ENCODE peak calls at places on chromosomes 3 and 15, in nine cellular contexts. E, W, X, J, O, V, T, C and N are unnamed samples.

GRCh38 chr15:74807302-74807701 is 5.3 kb upstream of the LMAN1L start:
- DNase-seq in E (no peak), O (no peak), C (no peak), W (peak; percentile 54), X (no peak), J (no peak), T (no peak), V (no peak), N (no peak)

GRCh38 chr3:54138937-54139547 is 16.7 kb downstream of the CACNA2D3 start:
- DNase-seq in O (no peak), V (no peak), J (no peak), C (no peak), X (no peak), E (no peak), W (no peak), T (no peak), N (no peak)

GRCh38 chr3:53725308-53725995 is 120.8 kb downstream of the CHDH start:
- DNase-seq in T (no peak), E (no peak), V (no peak), X (no peak), O (no peak), J (peak; percentile 25), C (no peak), W (no peak), N (no peak)

GRCh38 chr3:57852896-57853295 is 96.8 kb downstream of the SLMAP start:
- DNase-seq in T (no peak), C (peak; percentile 19), W (no peak), E (no peak), X (no peak), V (no peak), O (no peak), J (no peak), N (no peak)

GRCh38 chr15:68812596-68813548 is 7.8 kb downstream of the ANP32A start:
- DNase-seq in J (no peak), E (no peak), V (peak; percentile 53), C (no peak), W (no peak), O (no peak), T (no peak), X (no peak), N (no peak)

GRCh38 chr15:52020253-52021085 is 1.4 kb downstream of the MAPK6 start:
- DNase-seq in X (no peak), C (no peak), J (no peak), E (no peak), T (no peak), O (peak; percentile 67), W (peak; percentile 75), V (no peak), N (peak; percentile 23)

GRCh38 chr15:82979726-82980125 is 6.3 kb upstream of the RAMAC start:
- DNase-seq in E (no peak), T (no peak), O (no peak), V (no peak), W (no peak), X (no peak), J (no peak), C (no peak), N (no peak)

GRCh38 chr15:85607842-85608241 is 186.9 kb downstream of the KLHL25 start:
- DNase-seq in O (no peak), V (peak; percentile 81), T (no peak), E (no peak), X (no peak), W (no peak), J (no peak), C (no peak), N (no peak)

GRCh38 chr3:77254967-77255831 is 215.3 kb downstream of the ROBO2 start:
- DNase-seq in X (peak; percentile 1), E (peak; percentile 24), W (peak; percentile 88), T (no peak), O (peak; percentile 29), C (peak; percentile 69), J (peak; percentile 74), V (peak; percentile 38), N (peak; percentile 67)

GRCh38 chr15:89143503-89144162 is 55.4 kb downstream of the ABHD2 start:
- DNase-seq in E (no peak), J (no peak), O (peak; percentile 59), X (no peak), T (no peak), C (no peak), W (no peak), V (peak; percentile 91), N (no peak)

GRCh38 chr15:82530606-82531379 is 9.5 kb downstream of the RPS17 start:
- DNase-seq in J (peak; percentile 91), O (no peak), T (peak; percentile 77), X (peak; percentile 71), W (peak; percentile 79), C (peak; percentile 87), E (no peak), V (peak; percentile 46), N (peak; percentile 68)

GRCh38 chr3:30293621-30294240 is 312.7 kb upstream of the TGFBR2 start:
- DNase-seq in O (no peak), T (no peak), X (no peak), V (no peak), J (no peak), W (no peak), E (no peak), C (no peak), N (no peak)

GRCh38 chr15:98647026-98647773 is 1.1 kb upstream of the IGF1R start:
- DNase-seq in J (peak; percentile 70), C (peak; percentile 87), X (peak; percentile 83), W (peak; percentile 74), E (peak; percentile 67), T (peak; percentile 86), V (no peak), O (peak; percentile 64), N (peak; percentile 93)

GRCh38 chr3:38992117-38992779 is 59.5 kb downstream of the SCN11A start:
- DNase-seq in X (no peak), C (peak; percentile 30), T (no peak), J (no peak), W (no peak), O (no peak), V (peak; percentile 24), E (no peak), N (no peak)

GRCh38 chr3:45906681-45907220 is 20.4 kb downstream of the CCR9 start:
- DNase-seq in T (no peak), V (no peak), E (no peak), J (peak; percentile 16), W (peak; percentile 56), X (no peak), C (peak; percentile 52), O (no peak), N (no peak)

GRCh38 chr15:101092186-101092866 is 159.5 kb downstream of the CHSY1 start:
- DNase-seq in X (no peak), J (no peak), O (no peak), T (no peak), C (no peak), W (no peak), V (no peak), E (no peak), N (no peak)

GRCh38 chr3:17747184-17747889 is 4.9 kb upstream of the TBC1D5 start:
- DNase-seq in E (no peak), W (peak; percentile 65), J (no peak), X (no peak), T (no peak), C (no peak), O (no peak), V (no peak), N (peak; percentile 23)